ENCODE peak calls at places on chromosomes 6 and 20, in eight cellular contexts. One of them, this sample, is unnamed.
A peak's percentile ranks its signal among the peaks of the same experiment; 100 is the strongest.

GRCh38 chr20:38210741-38211140 is 45.7 kb upstream of the TGM2 start:
- DNase-seq in HepG2: no peak
- DNase-seq in transverse colon: no peak
- DNase-seq in ovary: no peak
- DNase-seq in K562: no peak
- DNase-seq in SK-N-SH: no peak
- DNase-seq in sigmoid colon: peak; percentile 48
- DNase-seq in tibial nerve: no peak
- DNase-seq in this sample: no peak

GRCh38 chr20:18719426-18719825 is 94.2 kb upstream of the SCP2D1 start:
- DNase-seq in HepG2: no peak
- DNase-seq in transverse colon: no peak
- DNase-seq in ovary: no peak
- DNase-seq in K562: no peak
- DNase-seq in SK-N-SH: no peak
- DNase-seq in sigmoid colon: no peak
- DNase-seq in tibial nerve: no peak
- DNase-seq in this sample: no peak

GRCh38 chr20:37445041-37445440 is 76.0 kb upstream of the NNAT start:
- DNase-seq in HepG2: no peak
- DNase-seq in transverse colon: no peak
- DNase-seq in ovary: no peak
- DNase-seq in K562: no peak
- DNase-seq in SK-N-SH: no peak
- DNase-seq in sigmoid colon: no peak
- DNase-seq in tibial nerve: no peak
- DNase-seq in this sample: no peak

GRCh38 chr6:10852281-10852965 is 14.1 kb upstream of the MAK start:
- DNase-seq in HepG2: no peak
- DNase-seq in transverse colon: no peak
- DNase-seq in ovary: no peak
- DNase-seq in K562: no peak
- DNase-seq in SK-N-SH: no peak
- DNase-seq in sigmoid colon: no peak
- DNase-seq in tibial nerve: no peak
- DNase-seq in this sample: no peak

GRCh38 chr6:15331143-15331542 is 85.3 kb downstream of the JARID2 start:
- DNase-seq in HepG2: peak; percentile 49
- DNase-seq in transverse colon: no peak
- DNase-seq in ovary: no peak
- DNase-seq in K562: no peak
- DNase-seq in SK-N-SH: no peak
- DNase-seq in sigmoid colon: no peak
- DNase-seq in tibial nerve: no peak
- DNase-seq in this sample: no peak

GRCh38 chr6:99151634-99152344 is 197.7 kb downstream of the FAXC start:
- DNase-seq in HepG2: peak; percentile 23
- DNase-seq in transverse colon: peak; percentile 25
- DNase-seq in ovary: no peak
- DNase-seq in K562: peak; percentile 35
- DNase-seq in SK-N-SH: peak; percentile 58
- DNase-seq in sigmoid colon: no peak
- DNase-seq in tibial nerve: no peak
- DNase-seq in this sample: no peak

GRCh38 chr20:11457476-11457875 is 460.2 kb upstream of the BTBD3 start:
- DNase-seq in HepG2: no peak
- DNase-seq in transverse colon: no peak
- DNase-seq in ovary: no peak
- DNase-seq in K562: no peak
- DNase-seq in SK-N-SH: no peak
- DNase-seq in sigmoid colon: no peak
- DNase-seq in tibial nerve: no peak
- DNase-seq in this sample: no peak

GRCh38 chr20:41889125-41889870 is 271.1 kb upstream of the CHD6 start:
- DNase-seq in HepG2: peak; percentile 18
- DNase-seq in transverse colon: no peak
- DNase-seq in ovary: no peak
- DNase-seq in K562: peak; percentile 26
- DNase-seq in SK-N-SH: peak; percentile 47
- DNase-seq in sigmoid colon: no peak
- DNase-seq in tibial nerve: no peak
- DNase-seq in this sample: no peak

GRCh38 chr6:111823831-111824607 is 49.2 kb downstream of the FYN start:
- DNase-seq in HepG2: peak; percentile 80
- DNase-seq in transverse colon: no peak
- DNase-seq in ovary: no peak
- DNase-seq in K562: no peak
- DNase-seq in SK-N-SH: no peak
- DNase-seq in sigmoid colon: no peak
- DNase-seq in tibial nerve: no peak
- DNase-seq in this sample: no peak

GRCh38 chr6:32096087-32096393 is 13.1 kb downstream of the TNXB start:
- DNase-seq in HepG2: no peak
- DNase-seq in transverse colon: no peak
- DNase-seq in ovary: no peak
- DNase-seq in K562: no peak
- DNase-seq in SK-N-SH: peak; percentile 59
- DNase-seq in sigmoid colon: no peak
- DNase-seq in tibial nerve: no peak
- DNase-seq in this sample: no peak

GRCh38 chr20:13041574-13042457 is 33.0 kb downstream of the SPTLC3 start:
- DNase-seq in HepG2: no peak
- DNase-seq in transverse colon: no peak
- DNase-seq in ovary: no peak
- DNase-seq in K562: no peak
- DNase-seq in SK-N-SH: no peak
- DNase-seq in sigmoid colon: no peak
- DNase-seq in tibial nerve: no peak
- DNase-seq in this sample: no peak

GRCh38 chr6:143451531-143451930 is 926 bp downstream of the PEX3 start:
- DNase-seq in HepG2: no peak
- DNase-seq in transverse colon: no peak
- DNase-seq in ovary: no peak
- DNase-seq in K562: no peak
- DNase-seq in SK-N-SH: no peak
- DNase-seq in sigmoid colon: no peak
- DNase-seq in tibial nerve: no peak
- DNase-seq in this sample: no peak

GRCh38 chr6:14058735-14059134 is 58.8 kb upstream of the CD83 start:
- DNase-seq in HepG2: no peak
- DNase-seq in transverse colon: no peak
- DNase-seq in ovary: no peak
- DNase-seq in K562: no peak
- DNase-seq in SK-N-SH: no peak
- DNase-seq in sigmoid colon: no peak
- DNase-seq in tibial nerve: no peak
- DNase-seq in this sample: no peak

DNA sequence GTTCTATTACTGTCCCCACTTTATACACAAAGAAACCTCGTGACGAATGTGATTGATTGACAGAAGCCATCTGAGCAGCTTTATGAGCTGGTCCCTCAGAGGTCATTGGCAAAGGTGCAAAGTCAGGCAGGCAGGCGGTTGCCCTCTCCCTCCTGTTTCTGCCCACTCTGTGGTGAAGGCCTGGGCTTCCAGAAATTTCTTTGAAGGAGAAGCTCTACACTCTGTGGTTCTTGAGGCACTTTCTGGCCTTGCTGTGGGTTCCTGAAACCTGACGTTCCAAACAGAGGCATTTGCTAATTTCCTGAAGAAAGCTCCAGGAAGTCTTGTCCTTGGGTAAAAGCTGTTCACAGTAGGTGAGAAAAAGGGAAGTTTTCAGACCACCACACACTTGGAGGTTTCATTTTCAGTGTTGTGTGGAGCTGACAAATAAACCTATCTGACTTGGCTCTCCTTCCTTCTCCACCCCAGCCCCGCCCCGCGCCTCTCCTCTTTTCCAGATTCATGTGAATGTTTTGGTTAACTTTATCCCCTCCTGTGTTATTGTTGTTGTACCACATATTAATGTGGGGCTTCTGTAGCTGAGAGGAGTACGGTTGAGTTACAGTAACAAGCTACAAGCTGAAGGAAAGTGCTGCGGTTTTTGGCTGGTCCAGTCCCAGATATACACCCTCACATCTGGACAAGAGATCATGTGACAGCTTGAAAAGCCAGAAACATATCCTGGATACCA is 274.1 kb downstream of the CLIC5 start:
- DNase-seq in HepG2: no peak
- DNase-seq in transverse colon: peak; percentile 20
- DNase-seq in ovary: peak; percentile 20
- DNase-seq in K562: no peak
- DNase-seq in SK-N-SH: no peak
- DNase-seq in sigmoid colon: no peak
- DNase-seq in tibial nerve: peak; percentile 21
- DNase-seq in this sample: no peak
- H3K4me3 ChIP-seq in HepG2: no peak overlapping the region
- H3K4me3 ChIP-seq in transverse colon: no peak overlapping the region
- H3K4me3 ChIP-seq in ovary: no peak overlapping the region
- H3K4me3 ChIP-seq in K562: no peak overlapping the region
- H3K4me3 ChIP-seq in SK-N-SH: no peak overlapping the region
- H3K4me3 ChIP-seq in sigmoid colon: no peak overlapping the region
- H3K4me3 ChIP-seq in tibial nerve: no peak overlapping the region
- H3K4me3 ChIP-seq in this sample: no peak overlapping the region

GRCh38 chr6:71619836-71620235 is 266.5 kb upstream of the RIMS1 start:
- DNase-seq in HepG2: no peak
- DNase-seq in transverse colon: no peak
- DNase-seq in ovary: no peak
- DNase-seq in K562: no peak
- DNase-seq in SK-N-SH: no peak
- DNase-seq in sigmoid colon: no peak
- DNase-seq in tibial nerve: no peak
- DNase-seq in this sample: no peak

DNA sequence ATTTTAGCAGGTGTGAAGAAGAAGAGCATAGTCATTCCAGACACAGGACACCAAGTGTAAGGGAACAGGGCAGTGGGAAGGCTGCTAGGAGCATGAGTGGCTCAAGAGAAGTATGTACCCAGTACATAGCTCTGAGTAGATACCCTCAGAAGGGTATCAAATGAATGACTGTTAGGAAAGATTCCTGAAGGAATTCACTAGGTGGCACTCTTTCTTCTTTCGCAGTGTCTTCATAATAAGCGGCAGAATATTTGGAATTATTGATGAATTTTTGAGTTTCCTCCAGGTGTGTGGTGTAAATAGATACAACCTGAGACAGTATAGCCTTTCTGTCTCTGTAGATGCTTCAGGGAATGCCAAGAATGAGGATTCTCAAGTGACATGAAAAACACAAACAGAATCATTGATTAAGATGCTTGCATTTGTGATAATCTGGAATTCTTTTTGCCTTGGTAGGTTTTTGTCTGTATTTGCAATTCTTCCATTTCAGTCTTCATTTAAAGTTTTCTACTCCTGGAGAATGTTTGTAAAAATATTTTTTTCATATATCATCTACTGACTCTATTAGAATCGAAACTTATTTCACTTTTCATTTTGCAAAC is 264.3 kb upstream of the RIMS1 start:
- DNase-seq in HepG2: peak; percentile 2
- DNase-seq in transverse colon: no peak
- DNase-seq in ovary: no peak
- DNase-seq in K562: no peak
- DNase-seq in SK-N-SH: peak; percentile 12
- DNase-seq in sigmoid colon: no peak
- DNase-seq in tibial nerve: no peak
- DNase-seq in this sample: no peak
- TF ChIP-seq CTCF in HepG2: peak; percentile 30
- TF ChIP-seq CTCF in transverse colon: peak; percentile 28
- TF ChIP-seq CTCF in ovary: no peak
- TF ChIP-seq CTCF in K562: no peak
- TF ChIP-seq CTCF in SK-N-SH: peak; percentile 60
- TF ChIP-seq CTCF in sigmoid colon: no peak
- TF ChIP-seq CTCF in tibial nerve: peak; percentile 10
- TF ChIP-seq CTCF in this sample: no peak

DNA sequence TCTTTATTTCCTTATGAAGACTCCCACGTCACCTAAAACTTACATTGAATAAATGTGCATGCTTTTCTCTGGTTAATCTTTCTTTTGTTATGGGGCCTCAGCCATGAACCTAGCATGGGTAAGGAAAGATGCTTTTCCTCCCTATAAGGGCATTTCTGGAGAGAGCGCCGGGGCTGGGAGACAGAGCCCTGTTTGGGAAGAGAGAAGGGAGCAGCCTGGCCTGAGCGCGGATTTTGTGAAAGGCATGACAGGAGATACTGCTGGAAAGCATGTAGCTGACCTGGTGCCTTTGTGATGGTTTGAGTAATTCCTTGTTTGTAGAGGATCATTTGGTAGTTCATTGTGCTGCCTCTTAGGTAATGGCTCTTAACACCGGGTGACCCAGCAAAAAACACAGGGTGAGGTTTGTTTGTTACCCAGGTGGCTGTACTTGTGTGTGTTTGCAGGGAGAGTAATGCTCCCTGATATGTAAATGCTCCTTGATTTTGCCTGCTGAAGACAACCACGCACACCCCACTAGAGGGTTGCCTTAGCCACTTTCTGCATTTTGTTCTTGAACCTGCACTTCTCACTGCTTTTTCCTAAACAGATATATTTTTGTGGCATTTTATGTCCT is 59.2 kb downstream of the ANKRD6 start:
- DNase-seq in HepG2: no peak
- DNase-seq in transverse colon: no peak
- DNase-seq in ovary: no peak
- DNase-seq in K562: no peak
- DNase-seq in SK-N-SH: no peak
- DNase-seq in sigmoid colon: no peak
- DNase-seq in tibial nerve: no peak
- DNase-seq in this sample: no peak
- TF ChIP-seq EP300 in HepG2: no peak
- TF ChIP-seq EP300 in transverse colon: no peak
- TF ChIP-seq EP300 in ovary: no peak
- TF ChIP-seq EP300 in K562: no peak
- TF ChIP-seq EP300 in SK-N-SH: no peak
- TF ChIP-seq EP300 in sigmoid colon: no peak
- TF ChIP-seq EP300 in tibial nerve: no peak
- TF ChIP-seq EP300 in this sample: no peak

DNA sequence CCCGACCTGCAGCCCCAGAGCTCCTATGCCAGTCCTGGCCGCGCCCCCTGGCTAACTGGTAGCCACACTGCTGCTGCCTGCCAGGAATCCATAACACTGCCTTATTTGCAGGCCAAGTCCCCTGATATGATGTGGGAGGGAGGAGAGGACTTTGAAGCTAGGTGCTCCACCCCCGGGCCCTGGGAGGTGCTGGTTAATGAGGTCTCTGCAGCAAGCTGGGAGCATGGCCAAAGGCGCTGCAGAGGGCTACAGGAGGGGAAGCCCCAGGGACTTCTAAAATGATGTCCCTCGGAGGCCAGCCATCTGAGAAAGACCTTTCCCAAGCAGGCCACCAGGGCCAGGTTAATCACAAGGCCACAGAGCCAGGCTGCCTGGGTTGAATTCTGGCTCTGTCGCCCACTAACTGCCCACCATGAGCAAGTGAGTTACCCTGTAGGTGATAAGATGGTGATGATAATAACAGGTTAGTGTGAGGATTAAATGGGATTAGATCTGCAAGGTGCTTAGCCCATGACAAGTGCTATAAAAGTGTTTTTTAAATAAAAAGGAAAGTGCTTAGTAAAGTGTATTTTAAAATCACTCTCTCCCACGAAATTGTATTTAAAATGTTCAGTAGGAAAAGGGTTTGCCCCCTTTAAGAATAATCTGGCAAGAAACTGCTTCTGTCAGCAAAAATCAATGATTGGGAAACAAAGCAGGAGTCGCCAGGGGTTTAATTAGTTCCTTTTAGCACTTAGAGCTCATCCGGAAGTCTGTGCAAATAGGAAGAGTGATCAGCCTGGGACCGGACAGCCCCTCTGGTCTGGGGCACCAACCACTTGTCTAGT is 150.6 kb downstream of the GRM4 start:
- DNase-seq in HepG2: peak; percentile 80
- DNase-seq in transverse colon: peak; percentile 81
- DNase-seq in ovary: no peak
- DNase-seq in K562: no peak
- DNase-seq in SK-N-SH: no peak
- DNase-seq in sigmoid colon: no peak
- DNase-seq in tibial nerve: no peak
- DNase-seq in this sample: peak; percentile 76
- H3K4me3 ChIP-seq in HepG2: no peak overlapping the region
- H3K4me3 ChIP-seq in transverse colon: no peak overlapping the region
- H3K4me3 ChIP-seq in ovary: no peak overlapping the region
- H3K4me3 ChIP-seq in K562: no peak overlapping the region
- H3K4me3 ChIP-seq in SK-N-SH: no peak overlapping the region
- H3K4me3 ChIP-seq in sigmoid colon: no peak overlapping the region
- H3K4me3 ChIP-seq in tibial nerve: no peak overlapping the region
- H3K4me3 ChIP-seq in this sample: no peak overlapping the region